ENCODE peak calls at places on chromosomes 5 and 9, in four cellular contexts. One of them, this sample, is unnamed.

GRCh38 chr5:6704361-6704851 is 8.8 kb upstream of the TENT4A start:
- DNase-seq in CD8-positive, alpha-beta memory T cell: no peak
- DNase-seq in H54: peak
- DNase-seq in ACHN: peak
- DNase-seq in this sample: no peak

GRCh38 chr5:168291281-168291960 is at the start of gene WWC1:
- DNase-seq in CD8-positive, alpha-beta memory T cell: peak
- DNase-seq in H54: peak
- DNase-seq in ACHN: peak
- DNase-seq in this sample: no peak

GRCh38 chr5:74639538-74640449 is 734 bp downstream of the ENC1 start:
- DNase-seq in CD8-positive, alpha-beta memory T cell: no peak
- DNase-seq in H54: no peak
- DNase-seq in ACHN: peak
- DNase-seq in this sample: peak

GRCh38 chr5:169980418-169981053 is at the start of gene INSYN2B:
- DNase-seq in CD8-positive, alpha-beta memory T cell: no peak
- DNase-seq in H54: peak
- DNase-seq in ACHN: peak
- DNase-seq in this sample: peak

GRCh38 chr5:108687599-108688220 is 60.0 kb upstream of the FER start:
- DNase-seq in CD8-positive, alpha-beta memory T cell: no peak
- DNase-seq in H54: no peak
- DNase-seq in ACHN: no peak
- DNase-seq in this sample: peak

GRCh38 chr5:72178910-72179815 is 71.9 kb downstream of the MAP1B start:
- DNase-seq in CD8-positive, alpha-beta memory T cell: no peak
- DNase-seq in H54: peak
- DNase-seq in ACHN: peak
- DNase-seq in this sample: peak

GRCh38 chr5:78287833-78288232 is 6.7 kb downstream of the AP3B1 start:
- DNase-seq in CD8-positive, alpha-beta memory T cell: no peak
- DNase-seq in H54: peak
- DNase-seq in ACHN: peak
- DNase-seq in this sample: no peak

GRCh38 chr9:22469928-22470544 is 23.4 kb downstream of the DMRTA1 start:
- DNase-seq in CD8-positive, alpha-beta memory T cell: no peak
- DNase-seq in H54: peak
- DNase-seq in ACHN: peak
- DNase-seq in this sample: no peak

GRCh38 chr5:139543423-139543991 is 17.6 kb upstream of the UBE2D2 start:
- DNase-seq in CD8-positive, alpha-beta memory T cell: peak
- DNase-seq in H54: no peak
- DNase-seq in ACHN: no peak
- DNase-seq in this sample: peak

GRCh38 chr5:141560725-141561483 is 57.9 kb downstream of the DIAPH1 start:
- DNase-seq in CD8-positive, alpha-beta memory T cell: no peak
- DNase-seq in H54: peak
- DNase-seq in ACHN: peak
- DNase-seq in this sample: peak

GRCh38 chr9:132007371-132007701 is 72.3 kb downstream of the MED27 start:
- DNase-seq in CD8-positive, alpha-beta memory T cell: no peak
- DNase-seq in H54: no peak
- DNase-seq in ACHN: no peak
- DNase-seq in this sample: no peak

GRCh38 chr5:123807177-123807900 is 295.4 kb downstream of the CSNK1G3 start:
- DNase-seq in CD8-positive, alpha-beta memory T cell: no peak
- DNase-seq in H54: no peak
- DNase-seq in ACHN: no peak
- DNase-seq in this sample: no peak

GRCh38 chr5:60639544-60639943 is 60.4 kb downstream of the DEPDC1B start:
- DNase-seq in CD8-positive, alpha-beta memory T cell: no peak
- DNase-seq in H54: no peak
- DNase-seq in ACHN: no peak
- DNase-seq in this sample: no peak

GRCh38 chr5:160847526-160848085 is 4.4 kb downstream of the ATP10B start:
- DNase-seq in CD8-positive, alpha-beta memory T cell: no peak
- DNase-seq in H54: no peak
- DNase-seq in ACHN: no peak
- DNase-seq in this sample: no peak

GRCh38 chr5:59768204-59769040 is 125.1 kb downstream of the PDE4D start:
- DNase-seq in CD8-positive, alpha-beta memory T cell: no peak
- DNase-seq in H54: no peak
- DNase-seq in ACHN: peak
- DNase-seq in this sample: peak

GRCh38 chr9:100082786-100083185 is 16.0 kb downstream of the ERP44 start:
- DNase-seq in CD8-positive, alpha-beta memory T cell: no peak
- DNase-seq in H54: no peak
- DNase-seq in ACHN: no peak
- DNase-seq in this sample: no peak

GRCh38 chr5:154829589-154830218 is 20.7 kb downstream of the FAXDC2 start:
- DNase-seq in CD8-positive, alpha-beta memory T cell: no peak
- DNase-seq in H54: no peak
- DNase-seq in ACHN: no peak
- DNase-seq in this sample: no peak

GRCh38 chr5:72191404-72191803 is 84.1 kb downstream of the MAP1B start:
- DNase-seq in CD8-positive, alpha-beta memory T cell: no peak
- DNase-seq in H54: no peak
- DNase-seq in ACHN: no peak
- DNase-seq in this sample: no peak

GRCh38 chr5:93252165-93252564 is 328.9 kb downstream of the NR2F1-AS1 start:
- DNase-seq in CD8-positive, alpha-beta memory T cell: no peak
- DNase-seq in H54: no peak
- DNase-seq in ACHN: no peak
- DNase-seq in this sample: no peak

GRCh38 chr5:37071901-37072581 is 177.1 kb downstream of the CPLANE1 start:
- DNase-seq in CD8-positive, alpha-beta memory T cell: no peak
- DNase-seq in H54: peak
- DNase-seq in ACHN: no peak
- DNase-seq in this sample: no peak

GRCh38 chr5:1931590-1932138 is 48.9 kb upstream of the IRX4 start:
- DNase-seq in CD8-positive, alpha-beta memory T cell: no peak
- DNase-seq in H54: no peak
- DNase-seq in ACHN: no peak
- DNase-seq in this sample: no peak

GRCh38 chr5:109682383-109682782 is 7.3 kb upstream of the MAN2A1 start:
- DNase-seq in CD8-positive, alpha-beta memory T cell: no peak
- DNase-seq in H54: no peak
- DNase-seq in ACHN: no peak
- DNase-seq in this sample: no peak

GRCh38 chr5:59838989-59839388 is 54.5 kb downstream of the PDE4D start:
- DNase-seq in CD8-positive, alpha-beta memory T cell: no peak
- DNase-seq in H54: no peak
- DNase-seq in ACHN: no peak
- DNase-seq in this sample: no peak

GRCh38 chr5:137073192-137073591 is 425.9 kb downstream of the SPOCK1 start:
- DNase-seq in CD8-positive, alpha-beta memory T cell: no peak
- DNase-seq in H54: no peak
- DNase-seq in ACHN: no peak
- DNase-seq in this sample: no peak

GRCh38 chr9:122059214-122059978 is 33.7 kb downstream of the TTLL11 start:
- DNase-seq in CD8-positive, alpha-beta memory T cell: no peak
- DNase-seq in H54: no peak
- DNase-seq in ACHN: no peak
- DNase-seq in this sample: no peak